ENCODE peak calls at places on chromosomes 7 and 10, in six cellular contexts. One of them, this sample, is unnamed. For H3K4me1, the result is how much of the 10 kb centered on the place peaks cover.

GRCh38 chr10:64277536-64277935 is 756.3 kb downstream of the REEP3 start:
- DNase-seq in lower lobe of right lung: no peak
- DNase-seq in HCT116: no peak
- DNase-seq in pancreas: no peak
- DNase-seq in A549: no peak
- DNase-seq in thoracic aorta: no peak
- DNase-seq in this sample: no peak

GRCh38 chr7:7969306-7970112 is 913 bp downstream of the GLCCI1 start:
- DNase-seq in lower lobe of right lung: peak
- DNase-seq in thoracic aorta: no peak
- DNase-seq in pancreas: peak
- DNase-seq in HCT116: no peak
- DNase-seq in A549: peak
- DNase-seq in this sample: peak

GRCh38 chr7:142587578-142588191 is 161.6 kb upstream of the PRSS1 start:
- DNase-seq in lower lobe of right lung: no peak
- DNase-seq in A549: peak
- DNase-seq in pancreas: peak
- DNase-seq in HCT116: peak
- DNase-seq in thoracic aorta: no peak
- DNase-seq in this sample: no peak

GRCh38 chr7:114889646-114890285 is 32.1 kb upstream of the MDFIC start:
- DNase-seq in pancreas: no peak
- DNase-seq in A549: peak
- DNase-seq in thoracic aorta: no peak
- DNase-seq in lower lobe of right lung: no peak
- DNase-seq in HCT116: peak
- DNase-seq in this sample: no peak

GRCh38 chr10:114726820-114727271 is 68.8 kb upstream of the ABLIM1 start:
- DNase-seq in lower lobe of right lung: no peak
- DNase-seq in pancreas: no peak
- DNase-seq in thoracic aorta: no peak
- DNase-seq in HCT116: no peak
- DNase-seq in A549: no peak
- DNase-seq in this sample: no peak

GRCh38 chr7:21915140-21915539 is 30.6 kb downstream of the CDCA7L start:
- DNase-seq in A549: no peak
- DNase-seq in thoracic aorta: no peak
- DNase-seq in HCT116: no peak
- DNase-seq in lower lobe of right lung: no peak
- DNase-seq in pancreas: no peak
- DNase-seq in this sample: no peak

GRCh38 chr7:108099650-108100049 is 30.5 kb downstream of the LAMB4 start:
- DNase-seq in A549: no peak
- DNase-seq in HCT116: no peak
- DNase-seq in thoracic aorta: no peak
- DNase-seq in pancreas: no peak
- DNase-seq in lower lobe of right lung: no peak
- DNase-seq in this sample: no peak

GRCh38 chr7:1027285-1028043 is 16.9 kb upstream of the GPR146 start:
- DNase-seq in thoracic aorta: no peak
- DNase-seq in HCT116: no peak
- DNase-seq in A549: peak
- DNase-seq in lower lobe of right lung: no peak
- DNase-seq in pancreas: peak
- DNase-seq in this sample: peak

GRCh38 chr7:25726682-25727357 is 425.2 kb upstream of the NFE2L3 start:
- DNase-seq in pancreas: no peak
- DNase-seq in lower lobe of right lung: no peak
- DNase-seq in A549: no peak
- DNase-seq in thoracic aorta: no peak
- DNase-seq in HCT116: no peak
- DNase-seq in this sample: no peak

GRCh38 chr7:159033956-159034938 is 110.4 kb downstream of the VIPR2 start:
- DNase-seq in lower lobe of right lung: no peak
- DNase-seq in thoracic aorta: no peak
- DNase-seq in pancreas: no peak
- DNase-seq in A549: no peak
- DNase-seq in HCT116: no peak
- DNase-seq in this sample: peak

GRCh38 chr10:71565284-71566000 is 154.1 kb downstream of the C10orf105 start:
- DNase-seq in pancreas: no peak
- DNase-seq in A549: no peak
- DNase-seq in thoracic aorta: no peak
- DNase-seq in lower lobe of right lung: no peak
- DNase-seq in HCT116: no peak
- DNase-seq in this sample: no peak

GRCh38 chr7:99624487-99624886 is 7.7 kb downstream of the ZSCAN25 start:
- DNase-seq in HCT116: no peak
- DNase-seq in pancreas: no peak
- DNase-seq in lower lobe of right lung: no peak
- DNase-seq in thoracic aorta: no peak
- DNase-seq in A549: no peak
- DNase-seq in this sample: peak

GRCh38 chr10:67603701-67604100 is 92.3 kb downstream of the CTNNA3 start:
- DNase-seq in HCT116: no peak
- DNase-seq in pancreas: no peak
- DNase-seq in lower lobe of right lung: no peak
- DNase-seq in thoracic aorta: no peak
- DNase-seq in A549: no peak
- DNase-seq in this sample: no peak

GRCh38 chr7:151388430-151388829 is 21.4 kb downstream of the WDR86 start:
- DNase-seq in HCT116: no peak
- DNase-seq in A549: no peak
- DNase-seq in thoracic aorta: no peak
- DNase-seq in pancreas: no peak
- DNase-seq in lower lobe of right lung: peak
- DNase-seq in this sample: peak

GRCh38 chr10:114648368-114648767 is 9.7 kb downstream of the ABLIM1 start:
- DNase-seq in pancreas: no peak
- DNase-seq in lower lobe of right lung: no peak
- DNase-seq in thoracic aorta: no peak
- DNase-seq in A549: peak
- DNase-seq in HCT116: no peak
- DNase-seq in this sample: no peak

GRCh38 chr7:132117181-132117580 is 459.1 kb downstream of the PLXNA4 start:
- DNase-seq in A549: peak
- DNase-seq in HCT116: no peak
- DNase-seq in thoracic aorta: no peak
- DNase-seq in lower lobe of right lung: no peak
- DNase-seq in pancreas: no peak
- DNase-seq in this sample: no peak

GRCh38 chr7:101720324-101720723 is 91.2 kb upstream of the MYL10 start:
- DNase-seq in lower lobe of right lung: no peak
- DNase-seq in pancreas: no peak
- DNase-seq in A549: no peak
- DNase-seq in thoracic aorta: no peak
- DNase-seq in HCT116: no peak
- DNase-seq in this sample: no peak

GRCh38 chr7:140304071-140304799 is 94.1 kb downstream of the SLC37A3 start:
- DNase-seq in pancreas: no peak
- DNase-seq in thoracic aorta: no peak
- DNase-seq in lower lobe of right lung: no peak
- DNase-seq in A549: peak
- DNase-seq in HCT116: no peak
- DNase-seq in this sample: no peak

GRCh38 chr7:98771519-98772241 is 98.1 kb downstream of the TMEM130 start:
- DNase-seq in lower lobe of right lung: no peak
- DNase-seq in HCT116: no peak
- DNase-seq in thoracic aorta: no peak
- DNase-seq in A549: no peak
- DNase-seq in pancreas: no peak
- DNase-seq in this sample: no peak

GRCh38 chr7:131502810-131503545 is 53.5 kb downstream of the PODXL start:
- DNase-seq in lower lobe of right lung: no peak
- DNase-seq in HCT116: no peak
- DNase-seq in A549: no peak
- DNase-seq in thoracic aorta: no peak
- DNase-seq in pancreas: no peak
- DNase-seq in this sample: no peak

GRCh38 chr10:62562101-62562500 is 187.9 kb downstream of the ZNF365 start:
- DNase-seq in lower lobe of right lung: no peak
- DNase-seq in A549: no peak
- DNase-seq in pancreas: no peak
- DNase-seq in thoracic aorta: no peak
- DNase-seq in HCT116: no peak
- DNase-seq in this sample: no peak

GRCh38 chr7:75818462-75818861 is 4.9 kb upstream of the CCL24 start:
- DNase-seq in HCT116: no peak
- DNase-seq in A549: no peak
- DNase-seq in thoracic aorta: no peak
- DNase-seq in lower lobe of right lung: no peak
- DNase-seq in pancreas: no peak
- DNase-seq in this sample: no peak

GRCh38 chr7:72064916-72065315 is 347.2 kb downstream of the CALN1 start:
- DNase-seq in thoracic aorta: no peak
- DNase-seq in pancreas: no peak
- DNase-seq in A549: no peak
- DNase-seq in lower lobe of right lung: no peak
- DNase-seq in HCT116: no peak
- DNase-seq in this sample: no peak

GRCh38 chr7:1646957-1647891 is 22.9 kb upstream of the ELFN1 start:
- DNase-seq in A549: no peak
- DNase-seq in thoracic aorta: peak
- DNase-seq in pancreas: no peak
- DNase-seq in HCT116: no peak
- DNase-seq in lower lobe of right lung: peak
- DNase-seq in this sample: no peak

GRCh38 chr10:122510326-122510725 is 49.0 kb downstream of the HTRA1 start:
- DNase-seq in pancreas: no peak
- DNase-seq in thoracic aorta: no peak
- DNase-seq in HCT116: no peak
- DNase-seq in A549: no peak
- DNase-seq in lower lobe of right lung: no peak
- DNase-seq in this sample: no peak

GRCh38 chr7:143183024-143183423 is at the start of gene TAS2R39:
- DNase-seq in A549: no peak
- DNase-seq in lower lobe of right lung: no peak
- DNase-seq in HCT116: no peak
- DNase-seq in thoracic aorta: no peak
- DNase-seq in pancreas: no peak
- DNase-seq in this sample: no peak

GRCh38 chr7:659996-660395 is 66.5 kb upstream of the DNAAF5 start:
- DNase-seq in pancreas: no peak
- DNase-seq in A549: no peak
- DNase-seq in HCT116: no peak
- DNase-seq in lower lobe of right lung: peak
- DNase-seq in thoracic aorta: no peak
- DNase-seq in this sample: no peak

GRCh38 chr7:620885-621284 is 101.2 kb upstream of the PDGFA start:
- DNase-seq in pancreas: no peak
- DNase-seq in A549: no peak
- DNase-seq in HCT116: no peak
- DNase-seq in lower lobe of right lung: no peak
- DNase-seq in thoracic aorta: no peak
- DNase-seq in this sample: no peak

GRCh38 chr7:37921340-37921805 is 933 bp downstream of the EPDR1 start:
- DNase-seq in HCT116: no peak
- DNase-seq in pancreas: no peak
- DNase-seq in A549: peak
- DNase-seq in lower lobe of right lung: peak
- DNase-seq in thoracic aorta: no peak
- DNase-seq in this sample: no peak

GRCh38 chr7:148058092-148058491 is 532.5 kb upstream of the C7orf33 start:
- DNase-seq in pancreas: no peak
- DNase-seq in HCT116: no peak
- DNase-seq in A549: no peak
- DNase-seq in lower lobe of right lung: no peak
- DNase-seq in thoracic aorta: no peak
- DNase-seq in this sample: no peak

GRCh38 chr10:538895-539294 is 150.6 kb downstream of the DIP2C start:
- DNase-seq in pancreas: no peak
- DNase-seq in HCT116: no peak
- DNase-seq in thoracic aorta: no peak
- DNase-seq in A549: no peak
- DNase-seq in lower lobe of right lung: no peak
- DNase-seq in this sample: no peak

GRCh38 chr10:24958701-24959392 is 6.4 kb upstream of the PRTFDC1 start:
- DNase-seq in A549: no peak
- DNase-seq in lower lobe of right lung: no peak
- DNase-seq in thoracic aorta: no peak
- DNase-seq in pancreas: no peak
- DNase-seq in HCT116: no peak
- DNase-seq in this sample: no peak

GRCh38 chr10:107398115-107398514 is 233.6 kb upstream of the SORCS1 start:
- DNase-seq in lower lobe of right lung: no peak
- DNase-seq in pancreas: no peak
- DNase-seq in HCT116: no peak
- DNase-seq in A549: no peak
- DNase-seq in thoracic aorta: no peak
- DNase-seq in this sample: no peak

DNA sequence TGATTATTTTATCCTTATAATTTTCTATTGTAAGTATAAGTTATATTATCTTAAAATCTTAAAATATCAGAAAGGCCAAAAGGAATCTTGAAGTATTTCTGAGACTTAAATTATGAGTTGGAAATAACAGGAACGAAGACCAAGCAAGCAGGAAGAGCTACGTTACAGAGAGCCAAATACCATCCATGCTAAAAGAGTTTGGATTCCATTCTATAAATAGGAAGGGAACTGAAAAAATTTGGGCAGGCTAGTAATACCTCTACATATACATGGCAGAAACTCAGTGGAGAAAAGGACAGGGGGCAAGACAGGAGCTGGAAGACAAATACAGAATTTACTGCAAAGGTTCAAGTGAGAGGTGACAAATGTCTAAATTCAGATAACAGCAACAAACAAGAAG is 16.7 kb downstream of the ITGB1 start:
- DNase-seq in A549: no peak
- DNase-seq in HCT116: no peak
- DNase-seq in thoracic aorta: no peak
- DNase-seq in lower lobe of right lung: no peak
- DNase-seq in pancreas: no peak
- DNase-seq in this sample: no peak
- H3K4me1 ChIP-seq in A549: half or more
- H3K4me1 ChIP-seq in HCT116: under half
- H3K4me1 ChIP-seq in thoracic aorta: half or more
- H3K4me1 ChIP-seq in lower lobe of right lung: half or more
- H3K4me1 ChIP-seq in pancreas: under half
- H3K4me1 ChIP-seq in this sample: half or more

GRCh38 chr10:79446451-79447020 is 1.1 kb upstream of the ZCCHC24 start:
- DNase-seq in lower lobe of right lung: peak
- DNase-seq in HCT116: no peak
- DNase-seq in thoracic aorta: peak
- DNase-seq in pancreas: peak
- DNase-seq in A549: no peak
- DNase-seq in this sample: peak
- H3K4me3 ChIP-seq in lower lobe of right lung: peak
- H3K4me3 ChIP-seq in HCT116: peak
- H3K4me3 ChIP-seq in thoracic aorta: peak
- H3K4me3 ChIP-seq in pancreas: peak
- H3K4me3 ChIP-seq in A549: peak
- H3K4me3 ChIP-seq in this sample: peak

GRCh38 chr7:120927454-120928103 is 23.0 kb upstream of the ING3 start:
- DNase-seq in HCT116: no peak
- DNase-seq in pancreas: no peak
- DNase-seq in thoracic aorta: no peak
- DNase-seq in A549: no peak
- DNase-seq in lower lobe of right lung: no peak
- DNase-seq in this sample: no peak
- TF ChIP-seq CTCF in HCT116: no peak
- TF ChIP-seq CTCF in pancreas: no peak
- TF ChIP-seq CTCF in thoracic aorta: no peak
- TF ChIP-seq CTCF in A549: no peak
- TF ChIP-seq CTCF in lower lobe of right lung: no peak
- TF ChIP-seq CTCF in this sample: no peak

GRCh38 chr7:27150568-27151340 is 1.6 kb downstream of the HOXA3 start:
- DNase-seq in lower lobe of right lung: peak
- DNase-seq in HCT116: no peak
- DNase-seq in A549: peak
- DNase-seq in pancreas: peak
- DNase-seq in thoracic aorta: no peak
- DNase-seq in this sample: peak
- H3K4me1 ChIP-seq in lower lobe of right lung: half or more
- H3K4me1 ChIP-seq in HCT116: under half
- H3K4me1 ChIP-seq in A549: under half
- H3K4me1 ChIP-seq in pancreas: under half
- H3K4me1 ChIP-seq in thoracic aorta: half or more
- H3K4me1 ChIP-seq in this sample: under half